ENCODE peak calls at places on chromosomes 7 and 10, in seven cellular contexts. G is GM13976, O is cardiac fibroblast, H is Calu3, U is endothelial cell, T is astrocyte, S is brain microvascular endothelial cell. C is an unnamed sample.

GRCh38 chr10:61487506-61487905 is 34.3 kb upstream of the TMEM26 start:
- DNase-seq in G (no peak), O (peak; percentile 68), H (no peak), U (no peak), T (peak; percentile 57), S (no peak), C (no peak)

GRCh38 chr7:30864146-30864545 is 47.5 kb upstream of the AQP1 start:
- DNase-seq in G (no peak), O (no peak), H (no peak), U (no peak), T (no peak), S (no peak), C (peak; percentile 57)

GRCh38 chr10:114347191-114347739 is 57.0 kb downstream of the AFAP1L2 start:
- DNase-seq in G (no peak), O (no peak), H (no peak), U (no peak), T (no peak), S (no peak), C (no peak)

GRCh38 chr7:41164440-41164839 is 538.5 kb downstream of the INHBA start:
- DNase-seq in G (no peak), O (no peak), H (no peak), U (no peak), T (peak; percentile 66), S (no peak), C (peak; percentile 8)

GRCh38 chr7:379456-380225 is 89.7 kb downstream of the FOXL3 start:
- DNase-seq in G (peak; percentile 53), O (no peak), H (no peak), U (no peak), T (no peak), S (no peak), C (no peak)

GRCh38 chr7:133330085-133330484 is 77.2 kb downstream of the EXOC4 start:
- DNase-seq in G (no peak), O (no peak), H (no peak), U (no peak), T (no peak), S (no peak), C (no peak)

GRCh38 chr7:148699772-148700629 is 1.3 kb downstream of the CUL1 start:
- DNase-seq in G (no peak), O (peak; percentile 49), H (no peak), U (no peak), T (peak; percentile 48), S (no peak), C (peak; percentile 39)

GRCh38 chr7:148035950-148036349 is 554.6 kb upstream of the C7orf33 start:
- DNase-seq in G (no peak), O (no peak), H (no peak), U (no peak), T (no peak), S (no peak), C (no peak)

GRCh38 chr7:112449353-112449752 is 907 bp upstream of the IFRD1 start:
- DNase-seq in G (no peak), O (peak; percentile 57), H (peak; percentile 52), U (no peak), T (peak; percentile 51), S (peak; percentile 31), C (no peak)

GRCh38 chr10:96043895-96044580 is 655 bp downstream of the CCNJ start:
- DNase-seq in G (peak; percentile 76), O (peak; percentile 52), H (peak; percentile 37), U (peak; percentile 43), T (peak; percentile 38), S (peak; percentile 14), C (peak; percentile 40)

GRCh38 chr7:64882341-64883112 is 20.5 kb upstream of the ZNF273 start:
- DNase-seq in G (peak; percentile 28), O (peak; percentile 48), H (no peak), U (peak; percentile 29), T (peak; percentile 20), S (no peak), C (peak; percentile 67)

GRCh38 chr7:141073641-141074161 is at the start of gene TMEM178B:
- DNase-seq in G (peak; percentile 34), O (no peak), H (peak; percentile 13), U (peak; percentile 26), T (no peak), S (no peak), C (peak; percentile 3)

GRCh38 chr7:133458688-133459087 is 205.8 kb downstream of the EXOC4 start:
- DNase-seq in G (no peak), O (no peak), H (no peak), U (no peak), T (no peak), S (no peak), C (no peak)

GRCh38 chr7:142459557-142459963 is 201.7 kb upstream of the PRSS58 start:
- DNase-seq in G (peak; percentile 50), O (peak; percentile 87), H (peak; percentile 35), U (no peak), T (peak; percentile 70), S (peak; percentile 68), C (peak; percentile 53)

GRCh38 chr7:141444956-141445355 is 106.3 kb upstream of the AGK start:
- DNase-seq in G (no peak), O (no peak), H (no peak), U (no peak), T (no peak), S (no peak), C (no peak)

GRCh38 chr10:70053212-70053895 is 708 bp downstream of the MACROH2A2 start:
- DNase-seq in G (peak; percentile 38), O (peak; percentile 16), H (peak; percentile 50), U (peak; percentile 46), T (no peak), S (no peak), C (peak; percentile 35)

GRCh38 chr7:111014074-111014473 is 76.9 kb upstream of the LRRN3 start:
- DNase-seq in G (no peak), O (peak; percentile 17), H (no peak), U (no peak), T (no peak), S (no peak), C (no peak)

GRCh38 chr7:28778781-28779180 is 179.3 kb downstream of the TRIL start:
- DNase-seq in G (no peak), O (peak; percentile 73), H (no peak), U (no peak), T (no peak), S (no peak), C (no peak)

GRCh38 chr7:2017914-2018785 is 214.6 kb downstream of the MAD1L1 start:
- DNase-seq in G (no peak), O (no peak), H (no peak), U (no peak), T (no peak), S (no peak), C (no peak)

DNA sequence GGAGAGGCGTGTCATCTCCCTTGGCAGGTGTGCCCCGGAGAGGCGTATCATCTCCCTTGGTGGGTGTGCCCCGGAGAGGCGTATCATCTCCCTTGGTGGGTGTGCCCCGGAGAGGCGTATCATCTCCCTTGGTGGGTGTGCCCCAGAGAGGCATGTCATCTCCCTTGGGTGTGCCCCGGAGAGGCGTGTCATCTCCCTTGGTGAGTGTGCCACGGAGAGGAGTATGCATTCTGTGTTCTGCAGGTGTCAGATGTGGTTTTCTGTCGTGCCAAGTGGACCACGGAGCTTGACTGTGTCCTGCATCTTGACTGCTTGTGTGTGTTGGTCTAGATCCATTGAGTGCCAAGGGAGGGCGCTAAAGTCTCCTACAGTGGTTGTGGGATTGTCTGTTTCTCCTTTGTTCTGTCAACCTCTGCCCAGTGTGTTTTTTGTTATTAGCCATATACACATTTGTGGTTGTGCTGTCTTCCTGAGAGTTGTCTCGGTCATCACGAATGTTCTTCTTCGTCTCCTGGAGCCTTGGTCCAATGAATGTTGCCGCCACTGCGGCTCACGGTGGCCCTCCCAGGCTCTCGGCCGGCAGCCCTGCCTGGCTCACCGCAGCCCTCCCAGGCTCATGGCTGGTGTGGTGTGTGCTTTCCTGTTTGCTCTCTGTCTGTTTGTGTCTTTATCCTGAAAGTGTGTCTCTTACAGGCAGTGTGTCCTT is 96.8 kb downstream of the INPP5A start:
- DNase-seq in G (no peak), O (no peak), H (no peak), U (no peak), T (no peak), S (no peak), C (no peak)
- TF ChIP-seq CTCF in G (no peak), O (no peak), H (no peak), U (peak; percentile 19), T (no peak), S (peak; percentile 17), C (peak; percentile 6)

GRCh38 chr10:86202226-86202625 is 164.4 kb downstream of the GRID1 start:
- DNase-seq in G (no peak), O (no peak), H (no peak), U (no peak), T (no peak), S (no peak), C (no peak)
- TF ChIP-seq CTCF in G (no peak), O (no peak), H (no peak), U (no peak), T (no peak), S (no peak), C (no peak)

DNA sequence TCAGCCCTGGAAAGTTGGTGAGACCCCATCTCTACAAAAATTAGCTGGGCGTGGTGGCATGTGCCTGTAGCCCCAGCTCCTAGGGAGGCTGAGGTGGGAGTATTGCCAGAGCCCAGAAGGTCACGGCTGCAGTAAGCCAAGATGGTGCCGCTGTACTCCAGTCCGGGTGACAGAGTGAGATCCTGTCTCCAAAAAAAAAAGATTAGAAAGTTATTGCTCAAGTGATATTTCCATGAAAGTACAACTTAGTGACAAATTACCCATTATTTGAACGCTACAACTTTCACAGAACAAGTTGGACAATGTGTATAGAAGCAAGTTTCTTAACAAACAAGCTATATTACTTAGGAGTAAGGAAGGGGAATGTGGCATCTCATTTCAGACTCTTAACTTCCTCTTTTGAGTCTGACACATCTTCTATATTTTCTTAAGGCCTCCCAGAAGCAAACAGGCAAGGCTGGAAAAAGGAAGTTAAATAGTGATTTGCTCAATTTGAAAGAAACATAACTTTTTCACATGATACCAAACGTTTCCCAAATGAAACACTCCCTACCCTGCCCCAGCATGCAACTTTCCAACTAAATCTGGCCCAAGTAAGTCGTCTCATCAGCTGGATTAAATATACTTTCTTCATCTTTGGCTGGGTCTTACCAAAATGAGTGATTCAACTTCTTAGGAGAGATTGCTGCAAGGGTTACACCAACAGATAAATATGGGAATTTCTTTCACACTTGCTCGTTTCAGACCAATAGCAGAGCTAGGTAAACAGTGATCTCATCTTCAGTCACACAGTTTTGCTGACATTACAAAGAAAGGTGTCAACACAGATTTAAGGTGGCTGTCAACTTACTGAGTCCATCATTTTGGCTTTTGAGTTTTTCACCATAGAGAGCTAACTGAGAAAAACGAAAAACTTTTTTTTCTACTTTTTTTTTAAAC is 66.3 kb upstream of the KLF6 start:
- DNase-seq in G (no peak), O (peak; percentile 96), H (no peak), U (no peak), T (peak; percentile 93), S (peak; percentile 80), C (no peak)
- TF ChIP-seq CTCF in G (no peak), O (no peak), H (no peak), U (no peak), T (no peak), S (no peak), C (no peak)

DNA sequence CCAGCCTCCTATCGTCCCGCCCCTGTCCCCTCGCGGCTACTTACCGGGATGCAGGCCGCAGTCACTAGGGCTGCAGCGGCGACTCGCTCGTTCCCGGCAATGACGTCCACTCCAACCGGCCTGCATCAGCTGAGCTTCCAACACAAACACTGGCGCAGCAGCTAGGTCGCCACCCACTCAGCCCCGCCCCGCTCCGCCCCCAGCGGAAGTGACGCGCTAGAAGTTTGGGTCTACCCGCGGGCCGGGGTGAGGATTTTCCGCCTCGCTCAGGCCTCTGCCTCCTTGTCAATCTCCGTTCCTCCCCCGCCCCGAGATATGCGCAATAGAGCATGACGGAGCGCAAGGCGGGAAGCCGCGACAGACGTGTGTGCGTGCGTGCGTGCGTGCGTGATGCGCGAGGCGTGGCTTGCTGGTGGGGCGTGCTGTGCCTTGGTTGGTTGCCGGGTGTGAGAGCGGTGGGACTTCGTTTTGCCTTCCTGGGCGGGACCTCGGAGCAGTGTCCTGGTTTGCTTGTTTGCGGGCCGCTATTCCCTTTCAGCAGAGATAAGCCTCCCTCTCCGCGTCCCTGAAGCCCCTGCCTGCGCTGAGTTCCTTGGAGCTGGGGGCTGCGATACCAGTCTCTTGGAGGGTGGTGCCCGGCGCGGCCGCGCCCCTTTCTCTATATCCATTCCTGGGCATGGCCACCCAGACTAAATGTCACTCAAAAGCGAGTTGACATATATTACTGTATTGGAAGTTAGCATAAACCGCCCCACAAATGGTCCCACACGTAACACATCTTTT is at the start of gene PNPLA8:
- DNase-seq in G (peak; percentile 97), O (peak; percentile 100), H (peak; percentile 98), U (peak; percentile 100), T (peak; percentile 99), S (peak; percentile 100), C (peak; percentile 99)
- TF ChIP-seq CTCF in G (no peak), O (no peak), H (no peak), U (no peak), T (no peak), S (no peak), C (no peak)

C was measured in cardiac muscle cell.